ENCODE peak calls at places on chromosome 2, in four cellular contexts. One of them, this sample, is unnamed.

GRCh38 chr2:43082111-43082877 is 144.1 kb downstream of the ZFP36L2 start:
- DNase-seq in cardiac septum: peak; percentile 72
- DNase-seq in lower leg skin: peak; percentile 86
- DNase-seq in occipital lobe: no peak
- DNase-seq in this sample: no peak

GRCh38 chr2:20469595-20469994 is 22.7 kb downstream of the RHOB start:
- DNase-seq in occipital lobe: no peak
- DNase-seq in lower leg skin: peak; percentile 76
- DNase-seq in cardiac septum: peak; percentile 24
- DNase-seq in this sample: no peak

GRCh38 chr2:127909019-127909418 is 23.3 kb upstream of the AMMECR1L start:
- DNase-seq in cardiac septum: no peak
- DNase-seq in occipital lobe: no peak
- DNase-seq in lower leg skin: peak; percentile 75
- DNase-seq in this sample: no peak

GRCh38 chr2:202870431-202871160 is 970 bp downstream of the ICA1L start:
- DNase-seq in cardiac septum: no peak
- DNase-seq in occipital lobe: peak; percentile 38
- DNase-seq in lower leg skin: peak; percentile 90
- DNase-seq in this sample: peak; percentile 82

GRCh38 chr2:222663448-222663847 is 7.6 kb upstream of the FARSB start:
- DNase-seq in occipital lobe: no peak
- DNase-seq in cardiac septum: no peak
- DNase-seq in lower leg skin: no peak
- DNase-seq in this sample: no peak

GRCh38 chr2:36489296-36489695 is 108.7 kb downstream of the FEZ2 start:
- DNase-seq in cardiac septum: no peak
- DNase-seq in occipital lobe: no peak
- DNase-seq in lower leg skin: no peak
- DNase-seq in this sample: no peak

GRCh38 chr2:42957109-42958035 is 165.0 kb upstream of the HAAO start:
- DNase-seq in cardiac septum: no peak
- DNase-seq in occipital lobe: no peak
- DNase-seq in lower leg skin: no peak
- DNase-seq in this sample: no peak

GRCh38 chr2:584863-585823 is 92.1 kb downstream of the TMEM18 start:
- DNase-seq in cardiac septum: no peak
- DNase-seq in lower leg skin: peak; percentile 76
- DNase-seq in occipital lobe: no peak
- DNase-seq in this sample: no peak

GRCh38 chr2:30867385-30867784 is 60.1 kb upstream of the CAPN13 start:
- DNase-seq in cardiac septum: no peak
- DNase-seq in occipital lobe: no peak
- DNase-seq in lower leg skin: no peak
- DNase-seq in this sample: no peak

GRCh38 chr2:235883675-235884074 is 284.5 kb downstream of the GBX2 start:
- DNase-seq in occipital lobe: no peak
- DNase-seq in lower leg skin: no peak
- DNase-seq in cardiac septum: no peak
- DNase-seq in this sample: no peak

GRCh38 chr2:38155-38554 is 8.2 kb downstream of the FAM110C start:
- DNase-seq in cardiac septum: no peak
- DNase-seq in occipital lobe: no peak
- DNase-seq in lower leg skin: no peak
- DNase-seq in this sample: peak; percentile 59

GRCh38 chr2:238286551-238286950 is 1.9 kb downstream of the PER2 start:
- DNase-seq in cardiac septum: no peak
- DNase-seq in occipital lobe: no peak
- DNase-seq in lower leg skin: peak; percentile 92
- DNase-seq in this sample: no peak

GRCh38 chr2:218444692-218445357 is 25.9 kb downstream of the VIL1 start:
- DNase-seq in cardiac septum: no peak
- DNase-seq in occipital lobe: no peak
- DNase-seq in lower leg skin: peak; percentile 69
- DNase-seq in this sample: peak; percentile 65

GRCh38 chr2:177727577-177728351 is 335.2 kb downstream of the AGPS start:
- DNase-seq in lower leg skin: no peak
- DNase-seq in occipital lobe: no peak
- DNase-seq in cardiac septum: no peak
- DNase-seq in this sample: no peak

GRCh38 chr2:23659328-23659727 is 267.6 kb downstream of the ATAD2B start:
- DNase-seq in occipital lobe: no peak
- DNase-seq in cardiac septum: no peak
- DNase-seq in lower leg skin: no peak
- DNase-seq in this sample: no peak

GRCh38 chr2:10873790-10874437 is 37.8 kb upstream of the KCNF1 start:
- DNase-seq in cardiac septum: peak; percentile 74
- DNase-seq in occipital lobe: no peak
- DNase-seq in lower leg skin: no peak
- DNase-seq in this sample: no peak

GRCh38 chr2:211133766-211134165 is 577.4 kb downstream of the CPS1 start:
- DNase-seq in cardiac septum: no peak
- DNase-seq in occipital lobe: no peak
- DNase-seq in lower leg skin: no peak
- DNase-seq in this sample: no peak

GRCh38 chr2:170817247-170817998 is 736 bp downstream of the GAD1 start:
- DNase-seq in lower leg skin: no peak
- DNase-seq in cardiac septum: no peak
- DNase-seq in occipital lobe: no peak
- DNase-seq in this sample: no peak

GRCh38 chr2:197504512-197504911 is 4.3 kb downstream of the HSPE1 start:
- DNase-seq in cardiac septum: no peak
- DNase-seq in occipital lobe: no peak
- DNase-seq in lower leg skin: no peak
- DNase-seq in this sample: no peak

GRCh38 chr2:178059656-178060055 is 12.9 kb downstream of the PDE11A start:
- DNase-seq in occipital lobe: no peak
- DNase-seq in cardiac septum: no peak
- DNase-seq in lower leg skin: no peak
- DNase-seq in this sample: no peak

GRCh38 chr2:150127995-150128394 is 359.5 kb downstream of the RND3 start:
- DNase-seq in cardiac septum: no peak
- DNase-seq in occipital lobe: no peak
- DNase-seq in lower leg skin: no peak
- DNase-seq in this sample: no peak

GRCh38 chr2:27690052-27690451 is 26.4 kb downstream of the SLC4A1AP start:
- DNase-seq in cardiac septum: no peak
- DNase-seq in occipital lobe: no peak
- DNase-seq in lower leg skin: no peak
- DNase-seq in this sample: no peak

GRCh38 chr2:26469092-26469710 is 8.7 kb downstream of the OTOF start:
- DNase-seq in lower leg skin: no peak
- DNase-seq in occipital lobe: no peak
- DNase-seq in cardiac septum: peak; percentile 83
- DNase-seq in this sample: peak; percentile 15

GRCh38 chr2:557635-558301 is 119.4 kb downstream of the TMEM18 start:
- DNase-seq in cardiac septum: no peak
- DNase-seq in occipital lobe: no peak
- DNase-seq in lower leg skin: no peak
- DNase-seq in this sample: no peak

GRCh38 chr2:70923378-70924015 is 12.2 kb upstream of the ATP6V1B1 start:
- DNase-seq in occipital lobe: no peak
- DNase-seq in lower leg skin: peak; percentile 49
- DNase-seq in cardiac septum: peak; percentile 27
- DNase-seq in this sample: no peak

GRCh38 chr2:116696223-116696622 is 1118.3 kb upstream of the DDX18 start:
- DNase-seq in cardiac septum: no peak
- DNase-seq in occipital lobe: no peak
- DNase-seq in lower leg skin: no peak
- DNase-seq in this sample: no peak

This sample was measured in LoVo.